ENCODE peak calls at places on chromosomes 3 and 15, in eight cellular contexts. U is aorta, G is left ventricle myocardium inferior, K is heart right ventricle, V is hepatocyte, W is mucosa of descending colon, S is upper lobe of right lung, A is Peyer's patch. Q is an unnamed sample.

GRCh38 chr3:194139085-194139976 is 3.4 kb downstream of the HES1 start:
- DNase-seq in S (peak; percentile 63), W (peak; percentile 45), U (no peak), V (peak; percentile 82), G (peak; percentile 33), K (no peak), A (no peak), Q (no peak)

GRCh38 chr3:105865016-105865623 is 3.7 kb downstream of the CBLB start:
- DNase-seq in S (no peak), G (no peak), V (no peak), W (no peak), A (no peak), K (no peak), U (no peak), Q (no peak)

GRCh38 chr3:164465172-164465571 is 613.1 kb downstream of the SI start:
- DNase-seq in G (no peak), V (no peak), K (no peak), A (no peak), W (no peak), S (no peak), U (no peak), Q (no peak)

GRCh38 chr3:112304611-112305010 is 10.6 kb upstream of the SLC9C1 start:
- DNase-seq in V (no peak), S (no peak), U (no peak), A (no peak), W (no peak), K (no peak), G (no peak), Q (no peak)

GRCh38 chr3:71652786-71653419 is 69.4 kb upstream of the FOXP1 start:
- DNase-seq in U (no peak), G (no peak), K (no peak), W (peak; percentile 46), A (no peak), S (no peak), V (peak; percentile 72), Q (peak; percentile 37)

GRCh38 chr3:159319156-159319555 is 517.3 kb downstream of the MFSD1 start:
- DNase-seq in A (no peak), W (no peak), V (no peak), G (no peak), S (no peak), K (no peak), U (no peak), Q (no peak)

GRCh38 chr15:71707230-71708051 is 102.9 kb upstream of the NR2E3 start:
- DNase-seq in G (no peak), A (no peak), V (no peak), K (no peak), W (no peak), U (no peak), S (no peak), Q (no peak)

GRCh38 chr15:66854012-66854965 is 152.3 kb downstream of the SMAD6 start:
- DNase-seq in K (no peak), G (no peak), V (no peak), A (peak; percentile 25), W (no peak), U (no peak), S (no peak), Q (peak; percentile 7)

GRCh38 chr15:92897620-92898019 is 2.5 kb upstream of the CHD2 start:
- DNase-seq in K (no peak), U (no peak), G (no peak), V (no peak), W (no peak), S (no peak), A (no peak), Q (no peak)

GRCh38 chr3:188788621-188789081 is 383.1 kb upstream of the TPRG1 start:
- DNase-seq in S (no peak), K (no peak), U (no peak), A (no peak), G (no peak), V (no peak), W (no peak), Q (no peak)

GRCh38 chr15:33341943-33342342 is 31.2 kb downstream of the RYR3 start:
- DNase-seq in K (no peak), U (no peak), S (no peak), W (no peak), V (no peak), A (no peak), G (no peak), Q (no peak)

GRCh38 chr3:169629895-169630294 is 33.6 kb downstream of the MECOM start:
- DNase-seq in W (no peak), V (no peak), K (no peak), U (no peak), S (no peak), A (no peak), G (no peak), Q (no peak)

GRCh38 chr3:175274474-175275218 is 415.5 kb downstream of the NAALADL2 start:
- DNase-seq in W (no peak), V (no peak), G (no peak), S (no peak), A (no peak), K (no peak), U (no peak), Q (no peak)

GRCh38 chr3:88141458-88142083 is 8.2 kb upstream of the C3orf38 start:
- DNase-seq in V (no peak), G (no peak), S (no peak), W (no peak), U (no peak), A (no peak), K (no peak), Q (no peak)

GRCh38 chr3:63706321-63707085 is 54.0 kb downstream of the SNTN start:
- DNase-seq in A (no peak), U (no peak), W (no peak), K (no peak), V (no peak), S (no peak), G (no peak), Q (no peak)

GRCh38 chr3:12629560-12629959 is 34.4 kb downstream of the RAF1 start:
- DNase-seq in V (no peak), W (peak; percentile 23), U (no peak), S (no peak), K (peak; percentile 44), A (no peak), G (peak; percentile 59), Q (no peak)

GRCh38 chr3:149511040-149511626 is 36.6 kb downstream of the TM4SF4 start:
- DNase-seq in V (no peak), W (no peak), A (no peak), K (no peak), G (no peak), S (no peak), U (no peak), Q (no peak)

GRCh38 chr15:25091421-25092158 is 136.8 kb downstream of the SNRPN start:
- DNase-seq in U (no peak), A (no peak), G (no peak), K (no peak), W (no peak), V (no peak), S (no peak), Q (no peak)

GRCh38 chr15:25089577-25089976 is 134.8 kb downstream of the SNRPN start:
- DNase-seq in S (no peak), A (no peak), V (no peak), W (no peak), K (no peak), G (no peak), U (no peak), Q (no peak)

GRCh38 chr15:25090073-25090733 is 135.4 kb downstream of the SNRPN start:
- DNase-seq in A (no peak), G (no peak), S (no peak), V (no peak), U (no peak), K (no peak), W (no peak), Q (no peak)

GRCh38 chr15:25087137-25087536 is 132.3 kb downstream of the SNRPN start:
- DNase-seq in A (no peak), S (no peak), U (no peak), G (no peak), W (no peak), V (no peak), K (no peak), Q (no peak)

DNA sequence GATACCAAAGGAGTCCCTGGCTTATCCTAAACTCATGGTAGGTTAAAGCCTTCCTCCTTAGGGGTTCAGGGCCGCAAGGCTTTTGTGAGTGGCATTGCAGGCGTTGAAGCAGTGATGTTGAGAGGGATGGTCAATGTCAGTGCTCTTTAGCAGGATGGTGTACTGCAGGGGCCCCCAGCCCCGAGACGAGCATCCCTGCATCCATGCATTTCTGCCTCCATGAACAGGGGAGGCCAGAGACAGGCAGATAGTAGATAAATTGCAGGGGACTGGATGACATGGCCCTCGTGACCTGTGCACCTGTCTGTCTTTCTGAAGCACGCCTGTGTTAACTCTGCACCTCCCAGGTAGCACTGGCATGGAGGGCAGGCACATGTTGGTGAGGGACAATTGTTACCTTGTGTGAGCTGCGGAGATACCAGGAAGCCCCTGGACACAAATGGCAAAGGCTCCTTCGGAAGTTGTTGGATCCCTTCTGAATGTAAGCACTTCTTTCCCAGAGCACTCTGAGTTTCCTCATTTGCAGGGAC is 133.5 kb downstream of the SNRPN start:
- DNase-seq in U (no peak), W (no peak), G (no peak), S (no peak), K (no peak), V (no peak), A (no peak), Q (no peak)
- H3K9me3 ChIP-seq in U (peaks cover 29% of the 10 kb centered on the region), W (peaks cover 99% of the 10 kb centered on the region), G (peaks cover 100% of the 10 kb centered on the region), S (peaks cover 87% of the 10 kb centered on the region), K (peaks cover 98% of the 10 kb centered on the region), V (peaks cover 3% of the 10 kb centered on the region), A (peaks cover 88% of the 10 kb centered on the region), Q (peaks cover 80% of the 10 kb centered on the region)

DNA sequence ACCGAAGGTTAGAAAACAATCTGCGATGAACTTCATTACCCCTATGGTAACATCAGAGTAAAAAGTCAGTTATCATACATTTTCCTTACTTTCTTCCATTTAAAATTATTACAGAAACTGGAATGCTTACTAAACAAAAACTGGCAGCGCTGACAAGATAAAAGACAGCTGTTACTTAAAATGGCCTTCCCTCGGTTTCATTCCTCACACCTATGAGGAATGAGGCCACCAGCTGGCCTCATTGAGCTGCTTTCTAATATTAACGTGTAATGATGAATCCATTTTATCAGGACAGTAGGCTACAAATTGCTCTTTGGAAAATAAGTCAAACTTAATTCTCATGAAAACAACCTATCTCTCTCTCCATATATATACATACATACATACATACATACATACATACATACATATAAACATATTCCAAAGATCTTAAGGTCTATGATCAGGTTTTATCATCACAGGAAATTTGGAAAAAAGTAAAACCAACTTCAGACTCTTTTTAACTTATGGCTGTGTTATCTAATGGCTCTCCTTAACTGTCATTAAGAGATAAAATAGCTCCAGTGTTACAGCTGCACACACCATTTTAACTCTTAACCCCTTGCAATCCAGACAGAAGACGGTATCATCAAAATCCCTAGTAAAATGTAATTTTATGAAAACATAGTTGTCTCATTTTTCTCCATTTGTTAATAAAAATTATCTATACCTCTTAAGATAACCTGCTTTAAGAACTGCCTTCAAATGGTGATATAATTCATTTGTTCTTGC is 5.2 kb downstream of the CCNL1 start:
- DNase-seq in U (no peak), V (no peak), G (no peak), K (no peak), A (no peak), S (no peak), W (no peak), Q (no peak)
- H3K4me1 ChIP-seq in U (no peaks in the 10 kb centered on the region), V (peaks cover 24% of the 10 kb centered on the region), G (peaks cover 79% of the 10 kb centered on the region), K (peaks cover 51% of the 10 kb centered on the region), A (peaks cover 36% of the 10 kb centered on the region), S (peaks cover 57% of the 10 kb centered on the region), W (peaks cover 38% of the 10 kb centered on the region), Q (peaks cover 41% of the 10 kb centered on the region)

GRCh38 chr15:25051399-25052154 is 96.8 kb downstream of the SNRPN start:
- DNase-seq in G (no peak), V (no peak), W (no peak), U (peak; percentile 36), S (peak; percentile 43), A (no peak), K (no peak), Q (no peak)
- H3K9me3 ChIP-seq in G (peaks cover 99% of the 10 kb centered on the region), V (peaks cover 66% of the 10 kb centered on the region), W (peaks cover 97% of the 10 kb centered on the region), U (peaks cover 75% of the 10 kb centered on the region), S (peaks cover 92% of the 10 kb centered on the region), A (peaks cover 98% of the 10 kb centered on the region), K (peaks cover 97% of the 10 kb centered on the region), Q (peaks cover 81% of the 10 kb centered on the region)

GRCh38 chr15:74415966-74416916 is 17.5 kb downstream of the SEMA7A start:
- DNase-seq in V (no peak), K (no peak), S (no peak), U (no peak), G (no peak), W (no peak), A (no peak), Q (no peak)
- H3K4me1 ChIP-seq in V (peaks cover 5% of the 10 kb centered on the region), K (peaks cover 13% of the 10 kb centered on the region), S (no peaks in the 10 kb centered on the region), U (no peaks in the 10 kb centered on the region), G (peaks cover 37% of the 10 kb centered on the region), W (no peaks in the 10 kb centered on the region), A (peaks cover 18% of the 10 kb centered on the region), Q (no peaks in the 10 kb centered on the region)